ENCODE peak calls at places on chromosome 7, in seven cellular contexts. One of them, this sample, is unnamed.

GRCh38 chr7:157744786-157745601 is 408.2 kb downstream of the DNAJB6 start:
- DNase-seq in H9: no peak
- DNase-seq in IMR-90: no peak
- DNase-seq in mesenchymal stem cell: no peak
- DNase-seq in neuronal stem cell: no peak
- DNase-seq in H1: no peak
- DNase-seq in trophoblast cell: no peak
- DNase-seq in this sample: no peak

GRCh38 chr7:54091322-54091721 is 450.9 kb upstream of the VSTM2A start:
- DNase-seq in IMR-90: no peak
- DNase-seq in H1: no peak
- DNase-seq in neuronal stem cell: no peak
- DNase-seq in trophoblast cell: no peak
- DNase-seq in mesenchymal stem cell: no peak
- DNase-seq in H9: no peak
- DNase-seq in this sample: no peak

GRCh38 chr7:52261052-52261451 is 774.4 kb upstream of the POM121L12 start:
- DNase-seq in trophoblast cell: no peak
- DNase-seq in H1: no peak
- DNase-seq in mesenchymal stem cell: no peak
- DNase-seq in neuronal stem cell: no peak
- DNase-seq in IMR-90: no peak
- DNase-seq in H9: no peak
- DNase-seq in this sample: peak; percentile 52

GRCh38 chr7:149598721-149599308 is 101.2 kb upstream of the ZNF746 start:
- DNase-seq in H9: peak; percentile 52
- DNase-seq in IMR-90: peak; percentile 38
- DNase-seq in H1: peak; percentile 56
- DNase-seq in neuronal stem cell: no peak
- DNase-seq in trophoblast cell: peak; percentile 9
- DNase-seq in mesenchymal stem cell: peak; percentile 28
- DNase-seq in this sample: peak; percentile 55

GRCh38 chr7:100887186-100887954 is 2.1 kb downstream of the UFSP1 start:
- DNase-seq in H1: no peak
- DNase-seq in neuronal stem cell: no peak
- DNase-seq in trophoblast cell: no peak
- DNase-seq in IMR-90: no peak
- DNase-seq in H9: no peak
- DNase-seq in mesenchymal stem cell: no peak
- DNase-seq in this sample: no peak

GRCh38 chr7:8189615-8190014 is 72.4 kb downstream of the ICA1 start:
- DNase-seq in neuronal stem cell: peak; percentile 69
- DNase-seq in H1: no peak
- DNase-seq in mesenchymal stem cell: no peak
- DNase-seq in IMR-90: no peak
- DNase-seq in trophoblast cell: no peak
- DNase-seq in H9: peak; percentile 36
- DNase-seq in this sample: peak; percentile 45

GRCh38 chr7:30771859-30772429 is 727 bp downstream of the MINDY4 start:
- DNase-seq in H9: no peak
- DNase-seq in mesenchymal stem cell: peak; percentile 32
- DNase-seq in trophoblast cell: no peak
- DNase-seq in H1: no peak
- DNase-seq in neuronal stem cell: no peak
- DNase-seq in IMR-90: no peak
- DNase-seq in this sample: no peak

GRCh38 chr7:159038066-159038465 is 106.6 kb downstream of the VIPR2 start:
- DNase-seq in IMR-90: no peak
- DNase-seq in trophoblast cell: no peak
- DNase-seq in neuronal stem cell: no peak
- DNase-seq in mesenchymal stem cell: no peak
- DNase-seq in H9: peak; percentile 8
- DNase-seq in H1: peak; percentile 39
- DNase-seq in this sample: no peak

GRCh38 chr7:96114190-96114589 is 207.7 kb downstream of the SLC25A13 start:
- DNase-seq in mesenchymal stem cell: no peak
- DNase-seq in H9: no peak
- DNase-seq in trophoblast cell: no peak
- DNase-seq in IMR-90: no peak
- DNase-seq in H1: no peak
- DNase-seq in neuronal stem cell: no peak
- DNase-seq in this sample: no peak
- H2BK120ac ChIP-seq in mesenchymal stem cell: no peak overlapping the region
- H2BK120ac ChIP-seq in H9: no peak overlapping the region
- H2BK120ac ChIP-seq in trophoblast cell: no peak overlapping the region
- H2BK120ac ChIP-seq in IMR-90: no peak overlapping the region
- H2BK120ac ChIP-seq in H1: no peak overlapping the region
- H2BK120ac ChIP-seq in neuronal stem cell: no peak overlapping the region
- H2BK120ac ChIP-seq in this sample: no peak overlapping the region

DNA sequence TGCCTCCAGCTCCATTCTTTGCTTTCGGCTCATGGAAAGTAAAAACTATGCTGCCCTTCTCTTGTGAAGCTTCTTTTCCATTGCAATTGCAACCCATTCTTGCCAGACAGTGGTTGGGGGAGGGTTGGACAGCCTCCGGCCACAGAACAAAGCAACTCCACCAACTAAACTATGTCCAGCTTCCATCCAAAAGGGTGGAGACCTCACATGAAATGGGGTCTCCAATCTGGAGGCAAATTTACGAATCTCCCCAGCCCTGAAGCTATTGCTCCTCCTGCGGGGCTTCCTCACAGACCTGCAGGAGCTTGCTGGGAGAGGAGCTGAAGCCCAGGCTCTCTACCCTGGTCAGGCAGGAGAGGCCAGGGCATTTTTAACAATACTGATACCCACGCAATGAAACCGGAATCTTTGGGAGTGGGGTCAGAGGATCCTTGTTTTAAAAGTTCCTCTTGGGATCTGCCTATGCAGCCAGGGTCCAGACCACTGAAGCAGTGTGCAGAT is 576 bp downstream of the GPNMB start:
- DNase-seq in neuronal stem cell: no peak
- DNase-seq in H1: no peak
- DNase-seq in trophoblast cell: no peak
- DNase-seq in IMR-90: no peak
- DNase-seq in mesenchymal stem cell: peak; percentile 24
- DNase-seq in H9: peak; percentile 39
- DNase-seq in this sample: no peak
- H3K27ac ChIP-seq in neuronal stem cell: no peak overlapping the region
- H3K27ac ChIP-seq in H1: no peak overlapping the region
- H3K27ac ChIP-seq in trophoblast cell: peak overlapping the region; percentile 9
- H3K27ac ChIP-seq in IMR-90: no peak overlapping the region
- H3K27ac ChIP-seq in mesenchymal stem cell: no peak overlapping the region
- H3K27ac ChIP-seq in H9: no peak overlapping the region
- H3K27ac ChIP-seq in this sample: no peak overlapping the region

GRCh38 chr7:45712057-45712689 is 138.0 kb downstream of the ADCY1 start:
- DNase-seq in H9: peak; percentile 17
- DNase-seq in neuronal stem cell: no peak
- DNase-seq in H1: peak; percentile 31
- DNase-seq in trophoblast cell: no peak
- DNase-seq in IMR-90: no peak
- DNase-seq in mesenchymal stem cell: no peak
- DNase-seq in this sample: no peak
- H2AK5ac ChIP-seq in H9: no peak overlapping the region
- H2AK5ac ChIP-seq in neuronal stem cell: no peak overlapping the region
- H2AK5ac ChIP-seq in H1: no peak overlapping the region
- H2AK5ac ChIP-seq in trophoblast cell: no peak overlapping the region
- H2AK5ac ChIP-seq in IMR-90: no peak overlapping the region
- H2AK5ac ChIP-seq in mesenchymal stem cell: no peak overlapping the region
- H2AK5ac ChIP-seq in this sample: no peak overlapping the region

DNA sequence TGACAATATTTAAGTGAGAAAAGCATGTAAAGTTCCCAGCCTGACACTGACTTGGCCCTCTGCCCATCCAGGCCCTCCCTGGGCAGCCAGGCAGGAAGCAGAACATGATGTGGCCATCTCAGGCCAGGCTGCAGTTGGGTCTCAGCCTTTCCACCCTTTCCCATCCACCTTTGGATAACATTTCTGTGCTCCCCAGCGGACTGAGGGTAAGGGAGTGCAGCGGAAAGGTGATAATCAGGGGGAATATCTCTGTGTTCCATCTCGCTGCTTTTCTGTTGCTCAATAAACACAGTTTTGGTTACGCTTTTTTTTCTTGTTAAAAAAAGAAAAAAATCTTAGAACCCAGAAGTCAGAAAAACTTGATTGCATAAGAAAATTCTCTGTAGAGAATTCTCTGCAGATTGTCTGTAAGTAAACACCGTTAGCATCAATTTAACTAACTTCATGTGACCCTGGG is 37.2 kb upstream of the TARP start:
- DNase-seq in IMR-90: no peak
- DNase-seq in H9: no peak
- DNase-seq in neuronal stem cell: no peak
- DNase-seq in trophoblast cell: no peak
- DNase-seq in mesenchymal stem cell: peak; percentile 34
- DNase-seq in H1: no peak
- DNase-seq in this sample: no peak
- H2BK120ac ChIP-seq in IMR-90: no peak overlapping the region
- H2BK120ac ChIP-seq in H9: no peak overlapping the region
- H2BK120ac ChIP-seq in neuronal stem cell: no peak overlapping the region
- H2BK120ac ChIP-seq in trophoblast cell: no peak overlapping the region
- H2BK120ac ChIP-seq in mesenchymal stem cell: no peak overlapping the region
- H2BK120ac ChIP-seq in H1: no peak overlapping the region
- H2BK120ac ChIP-seq in this sample: no peak overlapping the region

GRCh38 chr7:126411821-126412383 is 840.8 kb downstream of the GRM8 start:
- DNase-seq in H1: no peak
- DNase-seq in IMR-90: no peak
- DNase-seq in neuronal stem cell: no peak
- DNase-seq in trophoblast cell: no peak
- DNase-seq in mesenchymal stem cell: no peak
- DNase-seq in H9: no peak
- DNase-seq in this sample: no peak
- H3K27ac ChIP-seq in H1: no peak overlapping the region
- H3K27ac ChIP-seq in IMR-90: no peak overlapping the region
- H3K27ac ChIP-seq in neuronal stem cell: no peak overlapping the region
- H3K27ac ChIP-seq in trophoblast cell: no peak overlapping the region
- H3K27ac ChIP-seq in mesenchymal stem cell: no peak overlapping the region
- H3K27ac ChIP-seq in H9: no peak overlapping the region
- H3K27ac ChIP-seq in this sample: no peak overlapping the region

GRCh38 chr7:115271332-115272235 is 349.7 kb downstream of the MDFIC start:
- DNase-seq in neuronal stem cell: no peak
- DNase-seq in trophoblast cell: no peak
- DNase-seq in H9: no peak
- DNase-seq in H1: no peak
- DNase-seq in IMR-90: peak; percentile 89
- DNase-seq in mesenchymal stem cell: peak; percentile 36
- DNase-seq in this sample: no peak

GRCh38 chr7:115269486-115269885 is 347.6 kb downstream of the MDFIC start:
- DNase-seq in IMR-90: peak; percentile 49
- DNase-seq in H1: no peak
- DNase-seq in trophoblast cell: no peak
- DNase-seq in mesenchymal stem cell: no peak
- DNase-seq in neuronal stem cell: no peak
- DNase-seq in H9: no peak
- DNase-seq in this sample: no peak

DNA sequence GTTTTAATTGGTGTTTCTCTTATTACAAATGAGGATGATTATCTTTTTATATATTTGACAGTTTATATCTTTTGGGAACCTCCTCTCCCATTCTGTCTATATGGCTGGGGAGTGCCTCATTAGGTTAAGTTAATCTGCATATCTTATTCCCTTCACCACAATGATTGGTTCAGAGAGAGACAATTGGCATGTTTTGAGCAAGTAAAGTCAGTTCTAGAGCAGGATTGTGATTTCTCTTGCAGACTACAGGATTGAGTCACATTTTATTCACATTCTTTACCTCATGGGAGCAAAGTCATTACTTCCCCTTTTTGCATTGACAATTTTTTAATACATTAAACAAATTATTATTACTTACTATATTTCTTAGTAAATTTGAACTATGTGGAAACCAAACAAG is 345.6 kb downstream of the MDFIC start:
- DNase-seq in mesenchymal stem cell: no peak
- DNase-seq in trophoblast cell: no peak
- DNase-seq in IMR-90: peak; percentile 4
- DNase-seq in neuronal stem cell: no peak
- DNase-seq in H9: no peak
- DNase-seq in H1: no peak
- DNase-seq in this sample: no peak
- H2AK5ac ChIP-seq in mesenchymal stem cell: no peak overlapping the region
- H2AK5ac ChIP-seq in trophoblast cell: no peak overlapping the region
- H2AK5ac ChIP-seq in IMR-90: no peak overlapping the region
- H2AK5ac ChIP-seq in neuronal stem cell: no peak overlapping the region
- H2AK5ac ChIP-seq in H9: no peak overlapping the region
- H2AK5ac ChIP-seq in H1: no peak overlapping the region
- H2AK5ac ChIP-seq in this sample: no peak overlapping the region

DNA sequence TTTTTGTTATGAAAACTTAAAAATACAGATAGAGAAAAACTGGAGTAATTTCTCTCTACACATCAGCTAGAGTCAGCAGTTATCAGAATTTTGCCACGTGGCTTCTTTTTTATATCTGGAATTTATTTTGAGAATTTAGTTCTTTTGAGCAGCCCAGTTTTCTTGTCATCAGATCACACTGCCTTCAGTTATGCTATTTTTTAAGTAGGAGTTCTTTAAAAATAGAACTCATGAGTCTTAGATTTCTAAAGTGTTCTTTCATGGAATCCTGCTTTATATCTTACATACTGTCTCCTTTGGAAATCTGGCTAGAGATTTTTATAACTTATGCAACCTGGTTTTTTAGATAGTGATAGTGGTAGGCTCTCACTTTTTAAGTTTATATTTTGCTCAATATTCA is 24.2 kb downstream of the AGR2 start:
- DNase-seq in trophoblast cell: no peak
- DNase-seq in IMR-90: no peak
- DNase-seq in mesenchymal stem cell: no peak
- DNase-seq in neuronal stem cell: no peak
- DNase-seq in H9: no peak
- DNase-seq in H1: no peak
- DNase-seq in this sample: no peak
- H2BK120ac ChIP-seq in trophoblast cell: no peak overlapping the region
- H2BK120ac ChIP-seq in IMR-90: no peak overlapping the region
- H2BK120ac ChIP-seq in mesenchymal stem cell: no peak overlapping the region
- H2BK120ac ChIP-seq in neuronal stem cell: no peak overlapping the region
- H2BK120ac ChIP-seq in H9: no peak overlapping the region
- H2BK120ac ChIP-seq in H1: no peak overlapping the region
- H2BK120ac ChIP-seq in this sample: no peak overlapping the region

GRCh38 chr7:16742547-16742946 is 11.0 kb upstream of the TSPAN13 start:
- DNase-seq in neuronal stem cell: no peak
- DNase-seq in H9: no peak
- DNase-seq in H1: no peak
- DNase-seq in IMR-90: no peak
- DNase-seq in trophoblast cell: no peak
- DNase-seq in mesenchymal stem cell: no peak
- DNase-seq in this sample: no peak
- H3K27ac ChIP-seq in neuronal stem cell: no peak overlapping the region
- H3K27ac ChIP-seq in H9: no peak overlapping the region
- H3K27ac ChIP-seq in H1: no peak overlapping the region
- H3K27ac ChIP-seq in IMR-90: no peak overlapping the region
- H3K27ac ChIP-seq in trophoblast cell: no peak overlapping the region
- H3K27ac ChIP-seq in mesenchymal stem cell: no peak overlapping the region
- H3K27ac ChIP-seq in this sample: no peak overlapping the region

GRCh38 chr7:135965602-135966001 is 11.6 kb downstream of the MTPN start:
- DNase-seq in IMR-90: no peak
- DNase-seq in trophoblast cell: no peak
- DNase-seq in mesenchymal stem cell: no peak
- DNase-seq in H1: no peak
- DNase-seq in neuronal stem cell: no peak
- DNase-seq in H9: no peak
- DNase-seq in this sample: no peak
- H2AK5ac ChIP-seq in IMR-90: no peak overlapping the region
- H2AK5ac ChIP-seq in trophoblast cell: no peak overlapping the region
- H2AK5ac ChIP-seq in mesenchymal stem cell: no peak overlapping the region
- H2AK5ac ChIP-seq in H1: no peak overlapping the region
- H2AK5ac ChIP-seq in neuronal stem cell: no peak overlapping the region
- H2AK5ac ChIP-seq in H9: no peak overlapping the region
- H2AK5ac ChIP-seq in this sample: no peak overlapping the region

This sample was measured in mesendoderm.